ENCODE peak calls at places on chromosomes 11 and 22, in seven cellular contexts. U is stimulated activated CD4-positive, alpha-beta T cell treated with anti-CD3 and anti-CD28 coated beads, Interleukin-4, amount 100 ng/mL, for 1 hour; T is heart left ventricle; K is Daoy; L is CD8-positive, alpha-beta T cell; M is GM04503; J is GM03348. N is an unnamed sample.

GRCh38 chr11:2885676-2886081 is at the start of gene CDKN1C:
- DNase-seq in U (peak), T (peak), K (peak), L (peak), M (no peak), J (peak), N (peak)

GRCh38 chr11:128893578-128894295 is 2.6 kb downstream of the KCNJ5 start:
- DNase-seq in U (no peak), T (no peak), K (no peak), L (no peak), M (no peak), J (no peak), N (no peak)

GRCh38 chr11:2129699-2130366 is 9.4 kb downstream of the IGF2 start:
- DNase-seq in U (no peak), T (no peak), K (no peak), L (no peak), M (no peak), J (no peak), N (no peak)

GRCh38 chr11:108973402-108974119 is 308.7 kb downstream of the DDX10 start:
- DNase-seq in U (no peak), T (no peak), K (peak), L (no peak), M (peak), J (peak), N (no peak)

GRCh38 chr22:20324139-20324516 is 4.3 kb upstream of the DGCR6L start:
- DNase-seq in U (peak), T (no peak), K (no peak), L (peak), M (no peak), J (no peak), N (no peak)

GRCh38 chr11:116955548-116955947 is 118.1 kb upstream of the APOA1 start:
- DNase-seq in U (no peak), T (no peak), K (no peak), L (no peak), M (no peak), J (no peak), N (no peak)

GRCh38 chr22:43320943-43321900 is 21.9 kb downstream of the SCUBE1 start:
- DNase-seq in U (no peak), T (no peak), K (no peak), L (no peak), M (no peak), J (no peak), N (no peak)

GRCh38 chr11:119108151-119108856 is 1.2 kb downstream of the C2CD2L start:
- DNase-seq in U (no peak), T (no peak), K (peak), L (peak), M (no peak), J (peak), N (no peak)

GRCh38 chr11:79525257-79525656 is 84.4 kb upstream of the TENM4 start:
- DNase-seq in U (no peak), T (no peak), K (peak), L (no peak), M (no peak), J (no peak), N (no peak)

GRCh38 chr22:27220349-27220748 is 563.0 kb downstream of the MIAT start:
- DNase-seq in U (no peak), T (no peak), K (peak), L (no peak), M (peak), J (peak), N (no peak)

GRCh38 chr11:68956142-68956541 is 24.6 kb downstream of the MRGPRD start:
- DNase-seq in U (no peak), T (no peak), K (no peak), L (peak), M (no peak), J (no peak), N (peak)

GRCh38 chr11:832529-833113 is at the start of gene CD151:
- DNase-seq in U (peak), T (peak), K (peak), L (peak), M (no peak), J (peak), N (no peak)

GRCh38 chr11:116838321-116839084 is 1.1 kb upstream of the APOA1 start:
- DNase-seq in U (no peak), T (no peak), K (no peak), L (no peak), M (no peak), J (no peak), N (no peak)

N was measured in T-cell.